ENCODE peak calls at places on chromosome 1, in ten cellular contexts. One of them, this sample, is unnamed.
A peak's percentile ranks its signal among the peaks of the same experiment; 100 is the strongest.

GRCh38 chr1:203907901-203908300 is 46.5 kb downstream of the SNRPE start:
- DNase-seq in upper lobe of left lung: no peak
- DNase-seq in uterus: no peak
- DNase-seq in endothelial cell of umbilical vein: no peak
- DNase-seq in heart left ventricle: no peak
- DNase-seq in breast epithelium: no peak
- DNase-seq in spleen: no peak
- DNase-seq in sigmoid colon: no peak
- DNase-seq in ovary: no peak
- DNase-seq in Peyer's patch: no peak
- DNase-seq in this sample: no peak

GRCh38 chr1:26787381-26787705 is 407 bp upstream of the PIGV start:
- DNase-seq in upper lobe of left lung: peak; percentile 50
- DNase-seq in uterus: no peak
- DNase-seq in endothelial cell of umbilical vein: no peak
- DNase-seq in heart left ventricle: no peak
- DNase-seq in breast epithelium: no peak
- DNase-seq in spleen: no peak
- DNase-seq in sigmoid colon: no peak
- DNase-seq in ovary: no peak
- DNase-seq in Peyer's patch: no peak
- DNase-seq in this sample: no peak

GRCh38 chr1:245485996-245486395 is 331.2 kb downstream of the KIF26B start:
- DNase-seq in upper lobe of left lung: no peak
- DNase-seq in uterus: no peak
- DNase-seq in endothelial cell of umbilical vein: no peak
- DNase-seq in heart left ventricle: no peak
- DNase-seq in breast epithelium: no peak
- DNase-seq in spleen: no peak
- DNase-seq in sigmoid colon: no peak
- DNase-seq in ovary: no peak
- DNase-seq in Peyer's patch: no peak
- DNase-seq in this sample: no peak

GRCh38 chr1:9805006-9805526 is 18.7 kb downstream of the CLSTN1 start:
- DNase-seq in upper lobe of left lung: no peak
- DNase-seq in uterus: no peak
- DNase-seq in endothelial cell of umbilical vein: no peak
- DNase-seq in heart left ventricle: no peak
- DNase-seq in breast epithelium: no peak
- DNase-seq in spleen: no peak
- DNase-seq in sigmoid colon: peak; percentile 4
- DNase-seq in ovary: no peak
- DNase-seq in Peyer's patch: no peak
- DNase-seq in this sample: no peak

GRCh38 chr1:145942891-145943290 is 14.9 kb downstream of the LIX1L start:
- DNase-seq in upper lobe of left lung: no peak
- DNase-seq in uterus: no peak
- DNase-seq in endothelial cell of umbilical vein: no peak
- DNase-seq in heart left ventricle: no peak
- DNase-seq in breast epithelium: no peak
- DNase-seq in spleen: no peak
- DNase-seq in sigmoid colon: no peak
- DNase-seq in ovary: no peak
- DNase-seq in Peyer's patch: no peak
- DNase-seq in this sample: no peak

GRCh38 chr1:210882414-210883221 is 251.3 kb downstream of the KCNH1 start:
- DNase-seq in upper lobe of left lung: no peak
- DNase-seq in uterus: no peak
- DNase-seq in endothelial cell of umbilical vein: no peak
- DNase-seq in heart left ventricle: no peak
- DNase-seq in breast epithelium: no peak
- DNase-seq in spleen: no peak
- DNase-seq in sigmoid colon: no peak
- DNase-seq in ovary: no peak
- DNase-seq in Peyer's patch: no peak
- DNase-seq in this sample: no peak

GRCh38 chr1:171743014-171743870 is 1.4 kb upstream of the VAMP4 start:
- DNase-seq in upper lobe of left lung: no peak
- DNase-seq in uterus: no peak
- DNase-seq in endothelial cell of umbilical vein: peak; percentile 56
- DNase-seq in heart left ventricle: no peak
- DNase-seq in breast epithelium: no peak
- DNase-seq in spleen: no peak
- DNase-seq in sigmoid colon: no peak
- DNase-seq in ovary: no peak
- DNase-seq in Peyer's patch: no peak
- DNase-seq in this sample: no peak

GRCh38 chr1:112923956-112924349 is 32.0 kb downstream of the SLC16A1 start:
- DNase-seq in upper lobe of left lung: no peak
- DNase-seq in uterus: no peak
- DNase-seq in endothelial cell of umbilical vein: no peak
- DNase-seq in heart left ventricle: no peak
- DNase-seq in breast epithelium: no peak
- DNase-seq in spleen: no peak
- DNase-seq in sigmoid colon: no peak
- DNase-seq in ovary: no peak
- DNase-seq in Peyer's patch: no peak
- DNase-seq in this sample: no peak

GRCh38 chr1:113935176-113935575 is 6.1 kb downstream of the HIPK1 start:
- DNase-seq in upper lobe of left lung: no peak
- DNase-seq in uterus: no peak
- DNase-seq in endothelial cell of umbilical vein: no peak
- DNase-seq in heart left ventricle: no peak
- DNase-seq in breast epithelium: no peak
- DNase-seq in spleen: no peak
- DNase-seq in sigmoid colon: no peak
- DNase-seq in ovary: no peak
- DNase-seq in Peyer's patch: no peak
- DNase-seq in this sample: no peak

GRCh38 chr1:113934006-113934405 is 4.9 kb downstream of the HIPK1 start:
- DNase-seq in upper lobe of left lung: no peak
- DNase-seq in uterus: no peak
- DNase-seq in endothelial cell of umbilical vein: no peak
- DNase-seq in heart left ventricle: no peak
- DNase-seq in breast epithelium: no peak
- DNase-seq in spleen: no peak
- DNase-seq in sigmoid colon: no peak
- DNase-seq in ovary: no peak
- DNase-seq in Peyer's patch: no peak
- DNase-seq in this sample: no peak

GRCh38 chr1:113937146-113937545 is 8.0 kb downstream of the HIPK1 start:
- DNase-seq in upper lobe of left lung: no peak
- DNase-seq in uterus: no peak
- DNase-seq in endothelial cell of umbilical vein: peak; percentile 58
- DNase-seq in heart left ventricle: no peak
- DNase-seq in breast epithelium: no peak
- DNase-seq in spleen: no peak
- DNase-seq in sigmoid colon: no peak
- DNase-seq in ovary: no peak
- DNase-seq in Peyer's patch: no peak
- DNase-seq in this sample: no peak

GRCh38 chr1:113934511-113935055 is 5.5 kb downstream of the HIPK1 start:
- DNase-seq in upper lobe of left lung: no peak
- DNase-seq in uterus: no peak
- DNase-seq in endothelial cell of umbilical vein: no peak
- DNase-seq in heart left ventricle: no peak
- DNase-seq in breast epithelium: no peak
- DNase-seq in spleen: no peak
- DNase-seq in sigmoid colon: no peak
- DNase-seq in ovary: no peak
- DNase-seq in Peyer's patch: no peak
- DNase-seq in this sample: no peak

DNA sequence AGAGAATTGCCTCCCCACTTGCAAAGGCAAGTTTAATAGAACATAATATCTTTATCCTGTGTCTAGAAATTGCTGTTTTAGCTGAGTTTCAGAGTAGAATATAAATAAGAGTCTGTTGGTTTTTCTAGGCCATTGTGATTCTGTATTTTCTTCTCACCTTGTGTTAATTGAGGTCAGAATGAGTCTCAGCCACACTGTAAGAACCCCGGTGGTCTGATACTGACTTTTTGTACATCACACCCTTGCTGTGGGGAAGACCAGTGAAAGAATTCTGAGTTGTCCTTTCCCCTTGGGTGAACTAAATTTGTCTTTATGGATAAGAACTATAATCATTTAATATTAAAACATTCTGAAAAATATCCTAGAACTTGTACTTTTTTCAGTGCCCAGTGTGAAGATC is 6.8 kb downstream of the HIPK1 start:
- DNase-seq in upper lobe of left lung: no peak
- DNase-seq in uterus: no peak
- DNase-seq in endothelial cell of umbilical vein: no peak
- DNase-seq in heart left ventricle: no peak
- DNase-seq in breast epithelium: no peak
- DNase-seq in spleen: no peak
- DNase-seq in sigmoid colon: no peak
- DNase-seq in ovary: no peak
- DNase-seq in Peyer's patch: no peak
- DNase-seq in this sample: no peak
- H3K4me3 ChIP-seq in upper lobe of left lung: no peak overlapping the region
- H3K4me3 ChIP-seq in uterus: no peak overlapping the region
- H3K4me3 ChIP-seq in endothelial cell of umbilical vein: no peak overlapping the region
- H3K4me3 ChIP-seq in heart left ventricle: no peak overlapping the region
- H3K4me3 ChIP-seq in breast epithelium: no peak overlapping the region
- H3K4me3 ChIP-seq in spleen: no peak overlapping the region
- H3K4me3 ChIP-seq in sigmoid colon: no peak overlapping the region
- H3K4me3 ChIP-seq in ovary: no peak overlapping the region
- H3K4me3 ChIP-seq in Peyer's patch: no peak overlapping the region
- H3K4me3 ChIP-seq in this sample: no peak overlapping the region

GRCh38 chr1:219661464-219662092 is 48.7 kb upstream of the ZC3H11B start:
- DNase-seq in upper lobe of left lung: no peak
- DNase-seq in uterus: no peak
- DNase-seq in endothelial cell of umbilical vein: no peak
- DNase-seq in heart left ventricle: no peak
- DNase-seq in breast epithelium: no peak
- DNase-seq in spleen: no peak
- DNase-seq in sigmoid colon: no peak
- DNase-seq in ovary: no peak
- DNase-seq in Peyer's patch: no peak
- DNase-seq in this sample: no peak
- H3K27me3 ChIP-seq in upper lobe of left lung: no peaks in the 10 kb centered on the region
- H3K27me3 ChIP-seq in uterus: no peaks in the 10 kb centered on the region
- H3K27me3 ChIP-seq in endothelial cell of umbilical vein: no peaks in the 10 kb centered on the region
- H3K27me3 ChIP-seq in heart left ventricle: peaks cover 2% of the 10 kb centered on the region
- H3K27me3 ChIP-seq in breast epithelium: no peaks in the 10 kb centered on the region
- H3K27me3 ChIP-seq in spleen: peaks cover 6% of the 10 kb centered on the region
- H3K27me3 ChIP-seq in sigmoid colon: no peaks in the 10 kb centered on the region
- H3K27me3 ChIP-seq in ovary: no peaks in the 10 kb centered on the region
- H3K27me3 ChIP-seq in Peyer's patch: no peaks in the 10 kb centered on the region
- H3K27me3 ChIP-seq in this sample: no peaks in the 10 kb centered on the region

GRCh38 chr1:43359696-43360095 is 915 bp downstream of the CDC20 start:
- DNase-seq in upper lobe of left lung: no peak
- DNase-seq in uterus: no peak
- DNase-seq in endothelial cell of umbilical vein: no peak
- DNase-seq in heart left ventricle: no peak
- DNase-seq in breast epithelium: no peak
- DNase-seq in spleen: no peak
- DNase-seq in sigmoid colon: no peak
- DNase-seq in ovary: no peak
- DNase-seq in Peyer's patch: no peak
- DNase-seq in this sample: no peak

GRCh38 chr1:43358121-43358745 is 548 bp upstream of the CDC20 start:
- DNase-seq in upper lobe of left lung: peak; percentile 50
- DNase-seq in uterus: no peak
- DNase-seq in endothelial cell of umbilical vein: peak; percentile 71
- DNase-seq in heart left ventricle: no peak
- DNase-seq in breast epithelium: no peak
- DNase-seq in spleen: no peak
- DNase-seq in sigmoid colon: no peak
- DNase-seq in ovary: no peak
- DNase-seq in Peyer's patch: no peak
- DNase-seq in this sample: no peak

GRCh38 chr1:43357251-43357650 is 1.5 kb upstream of the CDC20 start:
- DNase-seq in upper lobe of left lung: no peak
- DNase-seq in uterus: no peak
- DNase-seq in endothelial cell of umbilical vein: no peak
- DNase-seq in heart left ventricle: no peak
- DNase-seq in breast epithelium: no peak
- DNase-seq in spleen: no peak
- DNase-seq in sigmoid colon: no peak
- DNase-seq in ovary: no peak
- DNase-seq in Peyer's patch: no peak
- DNase-seq in this sample: no peak

GRCh38 chr1:43360616-43361015 is 1.8 kb downstream of the CDC20 start:
- DNase-seq in upper lobe of left lung: no peak
- DNase-seq in uterus: no peak
- DNase-seq in endothelial cell of umbilical vein: no peak
- DNase-seq in heart left ventricle: no peak
- DNase-seq in breast epithelium: no peak
- DNase-seq in spleen: no peak
- DNase-seq in sigmoid colon: no peak
- DNase-seq in ovary: no peak
- DNase-seq in Peyer's patch: no peak
- DNase-seq in this sample: no peak

GRCh38 chr1:43358746-43359693 is at the start of gene CDC20:
- DNase-seq in upper lobe of left lung: peak; percentile 98
- DNase-seq in uterus: peak; percentile 99
- DNase-seq in endothelial cell of umbilical vein: peak; percentile 98
- DNase-seq in heart left ventricle: peak; percentile 99
- DNase-seq in breast epithelium: peak; percentile 99
- DNase-seq in spleen: peak; percentile 98
- DNase-seq in sigmoid colon: peak; percentile 99
- DNase-seq in ovary: peak; percentile 97
- DNase-seq in Peyer's patch: peak; percentile 99
- DNase-seq in this sample: peak; percentile 94
- TF ChIP-seq POLR2A in upper lobe of left lung: peak; percentile 9
- TF ChIP-seq POLR2A in uterus: peak; percentile 10
- TF ChIP-seq POLR2A in endothelial cell of umbilical vein: no peak
- TF ChIP-seq POLR2A in heart left ventricle: no peak
- TF ChIP-seq POLR2A in breast epithelium: no peak
- TF ChIP-seq POLR2A in spleen: no peak
- TF ChIP-seq POLR2A in sigmoid colon: no peak
- TF ChIP-seq POLR2A in ovary: no peak
- TF ChIP-seq POLR2A in Peyer's patch: no peak
- TF ChIP-seq POLR2A in this sample: no peak

GRCh38 chr1:1213919-1214599 is at the start of gene TNFRSF4:
- DNase-seq in upper lobe of left lung: no peak
- DNase-seq in uterus: no peak
- DNase-seq in endothelial cell of umbilical vein: no peak
- DNase-seq in heart left ventricle: peak; percentile 63
- DNase-seq in breast epithelium: no peak
- DNase-seq in spleen: no peak
- DNase-seq in sigmoid colon: no peak
- DNase-seq in ovary: no peak
- DNase-seq in Peyer's patch: no peak
- DNase-seq in this sample: no peak

GRCh38 chr1:1215266-1215676 is 1.3 kb upstream of the TNFRSF4 start:
- DNase-seq in upper lobe of left lung: no peak
- DNase-seq in uterus: no peak
- DNase-seq in endothelial cell of umbilical vein: peak; percentile 29
- DNase-seq in heart left ventricle: peak; percentile 43
- DNase-seq in breast epithelium: no peak
- DNase-seq in spleen: no peak
- DNase-seq in sigmoid colon: no peak
- DNase-seq in ovary: no peak
- DNase-seq in Peyer's patch: no peak
- DNase-seq in this sample: no peak

GRCh38 chr1:1212780-1213152 is 1.2 kb downstream of the TNFRSF4 start:
- DNase-seq in upper lobe of left lung: peak; percentile 56
- DNase-seq in uterus: no peak
- DNase-seq in endothelial cell of umbilical vein: peak; percentile 39
- DNase-seq in heart left ventricle: peak; percentile 86
- DNase-seq in breast epithelium: no peak
- DNase-seq in spleen: peak; percentile 92
- DNase-seq in sigmoid colon: no peak
- DNase-seq in ovary: no peak
- DNase-seq in Peyer's patch: no peak
- DNase-seq in this sample: no peak

GRCh38 chr1:1211541-1212511 is 2.1 kb downstream of the TNFRSF4 start:
- DNase-seq in upper lobe of left lung: no peak
- DNase-seq in uterus: no peak
- DNase-seq in endothelial cell of umbilical vein: no peak
- DNase-seq in heart left ventricle: peak; percentile 63
- DNase-seq in breast epithelium: no peak
- DNase-seq in spleen: peak; percentile 73
- DNase-seq in sigmoid colon: no peak
- DNase-seq in ovary: no peak
- DNase-seq in Peyer's patch: no peak
- DNase-seq in this sample: no peak

DNA sequence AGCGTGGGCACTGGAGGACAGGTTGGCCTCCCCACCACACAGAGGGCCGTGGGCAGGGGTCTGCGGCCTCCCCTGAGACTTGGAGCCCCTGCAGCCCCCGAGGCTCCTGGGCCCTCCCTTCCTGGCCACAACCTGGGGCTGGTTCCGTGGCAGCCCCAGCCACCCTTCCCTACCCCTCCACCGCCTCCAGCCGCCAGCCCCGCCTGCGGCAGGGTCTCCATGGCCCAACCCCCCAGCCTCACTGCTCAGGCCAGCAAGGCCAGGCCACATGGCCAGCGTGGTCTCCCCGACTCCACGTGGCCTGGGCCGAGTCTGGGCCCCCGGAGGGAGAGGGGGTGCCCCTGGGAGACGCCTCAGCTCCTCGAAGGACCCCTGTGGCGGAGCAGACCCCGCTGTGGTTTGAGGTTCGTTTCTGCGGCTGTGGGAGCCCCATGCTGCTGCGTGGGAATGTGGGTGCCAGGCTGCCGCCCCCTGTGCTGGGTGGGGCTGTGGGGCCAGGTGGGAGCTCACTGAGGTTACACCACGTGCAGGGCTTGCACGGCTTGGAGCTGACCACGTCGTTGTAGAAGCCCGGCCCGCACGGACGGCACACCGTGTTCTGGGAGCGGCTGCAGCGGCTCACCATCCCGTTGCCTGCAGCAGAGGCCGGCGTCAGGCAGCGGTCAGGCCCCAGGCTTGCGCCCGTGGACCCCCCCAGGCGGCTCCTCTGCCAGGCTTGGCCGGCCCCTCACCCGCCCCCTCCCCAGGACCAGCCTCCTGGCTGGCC is 617 bp downstream of the TNFRSF4 start:
- DNase-seq in upper lobe of left lung: no peak
- DNase-seq in uterus: no peak
- DNase-seq in endothelial cell of umbilical vein: no peak
- DNase-seq in heart left ventricle: peak; percentile 69
- DNase-seq in breast epithelium: no peak
- DNase-seq in spleen: peak; percentile 81
- DNase-seq in sigmoid colon: no peak
- DNase-seq in ovary: no peak
- DNase-seq in Peyer's patch: no peak
- DNase-seq in this sample: no peak
- H3K4me3 ChIP-seq in upper lobe of left lung: peak overlapping the region; percentile 51
- H3K4me3 ChIP-seq in uterus: no peak overlapping the region
- H3K4me3 ChIP-seq in endothelial cell of umbilical vein: no peak overlapping the region
- H3K4me3 ChIP-seq in heart left ventricle: peak overlapping the region; percentile 53
- H3K4me3 ChIP-seq in breast epithelium: peak overlapping the region; percentile 60
- H3K4me3 ChIP-seq in spleen: peak overlapping the region; percentile 40
- H3K4me3 ChIP-seq in sigmoid colon: no peak overlapping the region
- H3K4me3 ChIP-seq in ovary: no peak overlapping the region
- H3K4me3 ChIP-seq in Peyer's patch: peak overlapping the region; percentile 18
- H3K4me3 ChIP-seq in this sample: no peak overlapping the region